ENCODE peak calls at places on chromosomes 13 and 19, in ten cellular contexts. E is body of pancreas, H is right lobe of liver, M is gastrocnemius medialis, W is tibial nerve, Z is dorsolateral prefrontal cortex, A is GM23248, D is lung, N is heart left ventricle, G is heart right ventricle. S is an unnamed sample.

GRCh38 chr13:81927347-81927746 is 1586.4 kb upstream of the SPRY2 start:
- DNase-seq in E (no peak), H (no peak), M (no peak), W (no peak), Z (no peak), A (no peak), D (no peak), N (no peak), G (no peak), S (no peak)

GRCh38 chr19:32870981-32871451 is 1.4 kb upstream of the SLC7A9 start:
- DNase-seq in E (no peak), H (no peak), M (no peak), W (no peak), Z (no peak), A (no peak), D (no peak), N (no peak), G (no peak), S (no peak)

GRCh38 chr13:45828253-45828968 is 23.1 kb downstream of the SIAH3 start:
- DNase-seq in E (no peak), H (no peak), M (no peak), W (no peak), Z (no peak), A (no peak), D (no peak), N (no peak), G (no peak), S (no peak)

GRCh38 chr19:11698231-11698630 is 40.5 kb downstream of the ZNF823 start:
- DNase-seq in E (no peak), H (no peak), M (no peak), W (no peak), Z (no peak), A (no peak), D (no peak), N (no peak), G (no peak), S (no peak)

GRCh38 chr13:99985243-99985874 is 3.8 kb downstream of the ZIC2 start:
- DNase-seq in E (no peak), H (no peak), M (no peak), W (no peak), Z (no peak), A (no peak), D (no peak), N (no peak), G (no peak), S (no peak)

GRCh38 chr19:46489445-46490272 is 6.0 kb downstream of the PNMA8B start:
- DNase-seq in E (no peak), H (no peak), M (no peak), W (peak), Z (peak), A (peak), D (no peak), N (peak), G (peak), S (peak)

GRCh38 chr19:46015080-46015960 is 7.5 kb downstream of the PGLYRP1 start:
- DNase-seq in E (peak), H (peak), M (no peak), W (no peak), Z (peak), A (peak), D (peak), N (peak), G (peak), S (peak)

GRCh38 chr13:27482996-27483395 is 32.6 kb upstream of the MTIF3 start:
- DNase-seq in E (no peak), H (no peak), M (no peak), W (no peak), Z (no peak), A (no peak), D (no peak), N (no peak), G (no peak), S (no peak)

GRCh38 chr13:55664178-55664577 is 1476.5 kb upstream of the PRR20A start:
- DNase-seq in E (no peak), H (no peak), M (no peak), W (no peak), Z (no peak), A (no peak), D (no peak), N (no peak), G (no peak), S (no peak)

GRCh38 chr13:107239213-107239612 is 671.3 kb upstream of the ARGLU1 start:
- DNase-seq in E (no peak), H (no peak), M (no peak), W (no peak), Z (no peak), A (no peak), D (no peak), N (no peak), G (no peak), S (no peak)

GRCh38 chr19:13029893-13030292 is 34.6 kb downstream of the NFIX start:
- DNase-seq in E (no peak), H (no peak), M (no peak), W (no peak), Z (no peak), A (peak), D (no peak), N (peak), G (no peak), S (no peak)

GRCh38 chr19:49150106-49150943 is 4.9 kb downstream of the HRC start:
- DNase-seq in E (peak), H (peak), M (peak), W (peak), Z (peak), A (peak), D (peak), N (peak), G (peak), S (peak)

GRCh38 chr13:44191504-44192171 is 182.0 kb upstream of the SERP2 start:
- DNase-seq in E (peak), H (no peak), M (peak), W (no peak), Z (peak), A (peak), D (peak), N (peak), G (peak), S (peak)

GRCh38 chr13:101978546-101979315 is 423.1 kb downstream of the FGF14 start:
- DNase-seq in E (no peak), H (no peak), M (no peak), W (no peak), Z (peak), A (no peak), D (no peak), N (peak), G (no peak), S (no peak)

GRCh38 chr13:30932481-30933333 is at the start of gene TEX26:
- DNase-seq in E (no peak), H (no peak), M (no peak), W (no peak), Z (peak), A (no peak), D (no peak), N (peak), G (peak), S (no peak)

GRCh38 chr19:32866564-32867265 is 2.9 kb downstream of the SLC7A9 start:
- DNase-seq in E (no peak), H (no peak), M (no peak), W (no peak), Z (no peak), A (no peak), D (no peak), N (no peak), G (no peak), S (no peak)

GRCh38 chr19:37513397-37513796 is 6.7 kb downstream of the ZNF793 start:
- DNase-seq in E (no peak), H (no peak), M (no peak), W (no peak), Z (no peak), A (no peak), D (no peak), N (no peak), G (no peak), S (no peak)

GRCh38 chr13:47133024-47133445 is 236.2 kb upstream of the HTR2A start:
- DNase-seq in E (no peak), H (no peak), M (no peak), W (no peak), Z (no peak), A (no peak), D (no peak), N (no peak), G (no peak), S (no peak)

GRCh38 chr19:18049390-18049789 is 37.3 kb downstream of the IL12RB1 start:
- DNase-seq in E (peak), H (peak), M (peak), W (peak), Z (no peak), A (peak), D (peak), N (peak), G (peak), S (peak)

GRCh38 chr13:110445722-110446569 is 115.6 kb downstream of the RAB20 start:
- DNase-seq in E (no peak), H (no peak), M (no peak), W (no peak), Z (no peak), A (no peak), D (no peak), N (no peak), G (no peak), S (peak)

GRCh38 chr19:35257113-35257461 is 8.3 kb downstream of the LSR start:
- DNase-seq in E (no peak), H (no peak), M (no peak), W (no peak), Z (no peak), A (no peak), D (peak), N (no peak), G (no peak), S (no peak)

GRCh38 chr19:53942001-53942786 is 20.5 kb upstream of the CACNG8 start:
- DNase-seq in E (no peak), H (no peak), M (no peak), W (no peak), Z (no peak), A (peak), D (no peak), N (no peak), G (no peak), S (no peak)

GRCh38 chr13:59263531-59263930 is 900.2 kb downstream of the DIAPH3 start:
- DNase-seq in E (no peak), H (no peak), M (no peak), W (no peak), Z (no peak), A (no peak), D (no peak), N (no peak), G (no peak), S (no peak)

GRCh38 chr19:55442372-55443044 is 592 bp downstream of the SHISA7 start:
- DNase-seq in E (no peak), H (no peak), M (no peak), W (no peak), Z (peak), A (no peak), D (no peak), N (no peak), G (no peak), S (no peak)

GRCh38 chr19:34452671-34453253 is 24.6 kb downstream of the UBA2 start:
- DNase-seq in E (no peak), H (no peak), M (no peak), W (no peak), Z (no peak), A (peak), D (no peak), N (no peak), G (no peak), S (no peak)

GRCh38 chr19:9150650-9151049 is 10.5 kb downstream of the ZNF317 start:
- DNase-seq in E (no peak), H (no peak), M (no peak), W (no peak), Z (no peak), A (no peak), D (no peak), N (no peak), G (no peak), S (no peak)

GRCh38 chr19:15820646-15821045 is 5.2 kb upstream of the OR10H1 start:
- DNase-seq in E (no peak), H (no peak), M (no peak), W (no peak), Z (no peak), A (no peak), D (no peak), N (no peak), G (no peak), S (no peak)

GRCh38 chr19:52786078-52786463 is 520 bp downstream of the ZNF600 start:
- DNase-seq in E (peak), H (no peak), M (no peak), W (no peak), Z (no peak), A (peak), D (no peak), N (no peak), G (no peak), S (peak)
- H3K4me3 ChIP-seq in E (peak), H (peak), M (peak), W (peak), Z (peak), A (peak), D (peak), N (peak), G (peak), S (peak)

DNA sequence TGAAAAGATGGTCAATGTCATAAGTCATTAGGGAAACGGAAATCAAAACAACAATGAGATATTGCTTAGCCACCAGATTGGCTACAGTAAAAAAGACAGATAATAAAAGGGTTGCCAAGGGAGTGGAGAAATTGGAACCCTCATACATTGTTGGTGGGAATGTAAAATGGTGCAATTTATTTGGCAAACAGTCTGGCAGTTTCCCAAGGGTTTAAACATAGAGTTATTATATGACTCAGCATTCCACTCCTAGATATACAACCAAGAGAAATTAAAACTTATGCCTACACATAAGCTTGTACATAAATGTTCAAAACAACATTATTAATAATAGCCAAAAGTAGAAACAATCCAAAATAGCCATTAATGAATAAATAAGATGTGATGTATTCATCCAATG is 9.9 kb upstream of the ZNF227 start:
- DNase-seq in E (no peak), H (no peak), M (no peak), W (no peak), Z (no peak), A (peak), D (no peak), N (no peak), G (no peak), S (no peak)
- H3K27ac ChIP-seq in E (no peak), H (no peak), M (no peak), W (no peak), Z (no peak), A (no peak), D (no peak), N (no peak), G (no peak), S (no peak)

GRCh38 chr19:50323782-50324133 is 5.4 kb downstream of the KCNC3 start:
- DNase-seq in E (no peak), H (no peak), M (no peak), W (no peak), Z (no peak), A (no peak), D (no peak), N (no peak), G (no peak), S (no peak)

GRCh38 chr19:50326101-50326664 is 3.0 kb downstream of the KCNC3 start:
- DNase-seq in E (no peak), H (peak), M (no peak), W (no peak), Z (no peak), A (no peak), D (no peak), N (no peak), G (no peak), S (no peak)

GRCh38 chr19:50327013-50327412 is 2.2 kb downstream of the KCNC3 start:
- DNase-seq in E (no peak), H (peak), M (no peak), W (no peak), Z (no peak), A (no peak), D (no peak), N (no peak), G (no peak), S (no peak)

GRCh38 chr19:50324331-50324730 is 4.8 kb downstream of the KCNC3 start:
- DNase-seq in E (no peak), H (no peak), M (no peak), W (no peak), Z (peak), A (no peak), D (no peak), N (no peak), G (no peak), S (no peak)

GRCh38 chr19:50325310-50326100 is 3.7 kb downstream of the KCNC3 start:
- DNase-seq in E (peak), H (peak), M (no peak), W (no peak), Z (peak), A (peak), D (peak), N (peak), G (peak), S (no peak)
- H3K4me3 ChIP-seq in E (no peak), H (no peak), M (no peak), W (no peak), Z (peak), A (no peak), D (no peak), N (peak), G (no peak), S (no peak)

DNA sequence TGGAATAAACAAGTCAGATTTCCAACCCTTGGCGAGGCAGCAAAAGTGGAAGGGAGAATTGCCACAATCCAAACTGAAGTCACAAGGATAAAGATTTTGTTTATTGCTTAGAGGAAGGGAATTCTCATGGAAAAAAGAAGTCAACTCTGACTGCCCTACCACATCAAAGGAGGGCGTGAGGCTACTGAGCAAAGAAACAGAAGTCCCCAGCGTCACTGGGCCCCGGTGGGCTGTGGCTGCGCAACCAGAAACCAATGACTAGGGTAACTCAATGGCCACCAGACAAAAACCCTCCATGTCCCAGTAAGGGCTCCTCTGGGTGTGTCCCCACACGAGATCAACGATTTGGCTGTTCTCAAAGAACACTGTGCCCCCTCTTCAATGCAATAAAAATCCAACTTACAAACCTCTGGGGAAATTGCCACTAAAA is 80.7 kb downstream of the STK24 start:
- DNase-seq in E (no peak), H (no peak), M (peak), W (peak), Z (no peak), A (peak), D (no peak), N (no peak), G (no peak), S (peak)
- H3K27ac ChIP-seq in E (no peak), H (peak), M (peak), W (peak), Z (no peak), A (peak), D (peak), N (peak), G (peak), S (peak)

GRCh38 chr19:38852231-38853044 is 2.7 kb upstream of the HNRNPL start:
- DNase-seq in E (peak), H (peak), M (no peak), W (peak), Z (peak), A (peak), D (peak), N (peak), G (peak), S (peak)

GRCh38 chr19:38850976-38851621 is 1.3 kb upstream of the HNRNPL start:
- DNase-seq in E (no peak), H (peak), M (no peak), W (no peak), Z (no peak), A (peak), D (peak), N (peak), G (peak), S (peak)

GRCh38 chr19:38851622-38852230 is 1.9 kb upstream of the HNRNPL start:
- DNase-seq in E (peak), H (peak), M (peak), W (peak), Z (peak), A (peak), D (peak), N (peak), G (peak), S (peak)

GRCh38 chr19:38850231-38850975 is 617 bp upstream of the HNRNPL start:
- DNase-seq in E (peak), H (peak), M (peak), W (peak), Z (peak), A (peak), D (peak), N (peak), G (peak), S (peak)

DNA sequence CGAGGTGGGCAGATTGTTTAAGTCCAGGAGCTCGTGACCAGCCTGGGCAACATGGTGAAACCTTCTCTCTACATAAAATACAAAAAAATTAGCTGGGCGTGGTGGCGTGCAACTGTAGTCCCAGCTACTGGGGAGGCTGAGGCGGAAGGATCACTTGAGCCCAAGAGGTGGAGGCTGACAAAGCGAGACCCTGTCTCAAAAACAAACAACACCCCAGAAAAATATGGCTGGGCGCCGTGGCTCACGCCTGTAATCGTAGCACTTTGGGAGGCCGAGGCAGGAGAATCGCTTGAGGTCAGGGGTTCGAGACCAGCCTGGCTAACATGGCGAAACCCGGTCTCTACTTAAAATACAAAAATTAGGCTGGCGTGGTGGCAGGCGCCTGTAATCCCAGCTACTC is 3.4 kb upstream of the HNRNPL start:
- DNase-seq in E (no peak), H (no peak), M (no peak), W (no peak), Z (no peak), A (no peak), D (no peak), N (no peak), G (no peak), S (no peak)
- H3K4me3 ChIP-seq in E (no peak), H (no peak), M (peak), W (no peak), Z (peak), A (peak), D (no peak), N (peak), G (peak), S (no peak)

DNA sequence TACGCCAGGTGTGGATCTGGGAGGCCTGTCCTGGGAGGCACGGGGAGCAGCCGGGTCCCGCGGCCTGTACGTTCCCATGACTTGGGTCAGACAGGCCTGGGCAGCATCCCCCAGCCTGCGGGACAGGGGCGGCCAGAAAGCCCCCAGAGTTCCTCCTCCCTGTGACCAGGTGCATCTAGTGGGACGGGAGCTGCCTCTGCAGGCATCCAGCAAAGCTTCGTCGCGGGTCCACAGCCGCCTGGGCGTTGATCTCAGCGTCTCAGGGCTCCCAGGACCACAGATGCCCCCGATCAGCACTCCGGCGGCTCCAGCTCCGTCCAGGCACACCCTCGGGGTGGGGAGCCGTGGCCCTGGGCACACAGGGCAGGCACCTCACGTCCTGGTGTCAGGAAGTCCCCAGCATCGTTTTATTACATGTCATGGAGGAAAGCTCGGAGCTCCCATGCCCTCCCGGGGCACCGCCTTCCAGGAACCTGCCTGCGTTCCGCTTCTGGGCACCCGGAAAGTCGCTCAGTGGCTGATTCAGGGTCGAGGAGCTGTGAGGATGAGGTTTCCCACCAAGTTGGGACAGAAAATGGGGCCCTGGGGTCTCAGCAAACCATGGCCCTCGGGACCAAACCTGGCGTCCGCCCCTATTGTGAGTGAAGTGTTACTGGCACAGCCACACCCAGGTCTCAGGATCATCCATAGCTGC is 1.5 kb upstream of the GZMM start:
- DNase-seq in E (no peak), H (no peak), M (no peak), W (no peak), Z (no peak), A (no peak), D (no peak), N (no peak), G (no peak), S (no peak)
- H3K27ac ChIP-seq in E (no peak), H (no peak), M (no peak), W (no peak), Z (no peak), A (no peak), D (no peak), N (no peak), G (no peak), S (no peak)

GRCh38 chr19:38878575-38879399 is 712 bp upstream of the RINL start:
- DNase-seq in E (no peak), H (no peak), M (no peak), W (no peak), Z (no peak), A (no peak), D (no peak), N (no peak), G (no peak), S (no peak)

GRCh38 chr19:38877781-38878574 is at the start of gene RINL:
- DNase-seq in E (no peak), H (peak), M (no peak), W (no peak), Z (no peak), A (no peak), D (no peak), N (peak), G (no peak), S (no peak)

GRCh38 chr19:38880076-38880881 is 2.2 kb upstream of the RINL start:
- DNase-seq in E (no peak), H (no peak), M (no peak), W (no peak), Z (no peak), A (no peak), D (no peak), N (no peak), G (no peak), S (no peak)

GRCh38 chr19:38880882-38881609 is 3.0 kb upstream of the RINL start:
- DNase-seq in E (no peak), H (no peak), M (no peak), W (no peak), Z (no peak), A (no peak), D (no peak), N (no peak), G (no peak), S (no peak)

GRCh38 chr19:38879400-38879751 is 1.3 kb upstream of the RINL start:
- DNase-seq in E (no peak), H (no peak), M (no peak), W (no peak), Z (no peak), A (no peak), D (no peak), N (no peak), G (no peak), S (no peak)
- H3K4me3 ChIP-seq in E (no peak), H (no peak), M (no peak), W (no peak), Z (no peak), A (no peak), D (no peak), N (no peak), G (no peak), S (no peak)